ENCODE peak calls at places on chromosomes 2 and 18, in six cellular contexts. P is HTR-8/SVneo; B is Daoy; N is activated CD4-positive, CD25-positive, alpha-beta regulatory T cell treated with anti-CD3 and anti-CD28 coated beads, Interleukin-2, amount 50 U/mL, for 72 hours; J is cardiac fibroblast; C is NCI-H1436. O is an unnamed sample.

GRCh38 chr2:263022-263738 is 652 bp downstream of the SH3YL1 start:
- DNase-seq in P (no peak), B (no peak), N (no peak), J (no peak), C (no peak), O (no peak)

GRCh38 chr18:45559258-45559657 is 56.0 kb upstream of the SLC14A2 start:
- DNase-seq in P (no peak), B (no peak), N (no peak), J (no peak), C (no peak), O (no peak)

GRCh38 chr18:832085-832681 is 20.1 kb upstream of the YES1 start:
- DNase-seq in P (no peak), B (no peak), N (no peak), J (peak; percentile 37), C (peak; percentile 27), O (no peak)

GRCh38 chr18:61549411-61549810 is 216.2 kb downstream of the CDH20 start:
- DNase-seq in P (no peak), B (no peak), N (no peak), J (no peak), C (no peak), O (peak; percentile 64)

GRCh38 chr2:168424112-168424951 is 31.7 kb upstream of the CERS6 start:
- DNase-seq in P (peak; percentile 8), B (no peak), N (no peak), J (no peak), C (no peak), O (no peak)

GRCh38 chr2:172038604-172039003 is 38.9 kb downstream of the METAP1D start:
- DNase-seq in P (peak; percentile 90), B (peak; percentile 67), N (no peak), J (peak; percentile 44), C (peak; percentile 67), O (peak; percentile 95)

GRCh38 chr2:30978854-30979253 is 159.4 kb downstream of the GALNT14 start:
- DNase-seq in P (no peak), B (no peak), N (no peak), J (no peak), C (no peak), O (no peak)

GRCh38 chr2:120404941-120405768 is 59.2 kb downstream of the INHBB start:
- DNase-seq in P (no peak), B (no peak), N (no peak), J (no peak), C (no peak), O (no peak)

GRCh38 chr2:62467475-62468321 is 38.3 kb downstream of the TMEM17 start:
- DNase-seq in P (no peak), B (peak; percentile 53), N (no peak), J (peak; percentile 49), C (no peak), O (peak; percentile 50)

GRCh38 chr2:193824474-193824873 is 1629.7 kb upstream of the TMEFF2 start:
- DNase-seq in P (peak; percentile 29), B (peak; percentile 31), N (no peak), J (peak; percentile 97), C (no peak), O (peak; percentile 72)

GRCh38 chr18:23151414-23152099 is 16.3 kb downstream of the CABLES1 start:
- DNase-seq in P (no peak), B (no peak), N (no peak), J (peak; percentile 29), C (no peak), O (no peak)

GRCh38 chr18:12686100-12686499 is 16.4 kb downstream of the CEP76 start:
- DNase-seq in P (peak; percentile 10), B (peak; percentile 4), N (no peak), J (peak; percentile 40), C (peak; percentile 18), O (no peak)